ENCODE peak calls at places on chromosomes 4 and X, in ten cellular contexts. L is body of pancreas, O is suprapubic skin, Q is H1, W is A549, V is transverse colon, Y is IMR-90, G is heart left ventricle, U is ovary, R is NB4. S is an unnamed sample.
A peak's percentile ranks its signal among the peaks of the same experiment; 100 is the strongest.

GRCh38 chr4:155473420-155474095 is 96.8 kb upstream of the MAP9 start:
- DNase-seq in L (no peak), O (no peak), Q (no peak), W (no peak), V (no peak), Y (peak; percentile 30), G (no peak), U (no peak), R (no peak), S (no peak)

GRCh38 chr4:40856836-40857362 is 107.1 kb downstream of the NSUN7 start:
- DNase-seq in L (peak; percentile 52), O (no peak), Q (peak; percentile 90), W (peak; percentile 54), V (peak; percentile 38), Y (peak; percentile 38), G (peak; percentile 65), U (peak; percentile 72), R (peak; percentile 81), S (no peak)

GRCh38 chr4:107629318-107629717 is 90.7 kb downstream of the PAPSS1 start:
- DNase-seq in L (no peak), O (no peak), Q (no peak), W (no peak), V (no peak), Y (no peak), G (no peak), U (no peak), R (no peak), S (no peak)

GRCh38 chr4:7287918-7288280 is 95.6 kb downstream of the SORCS2 start:
- DNase-seq in L (no peak), O (no peak), Q (no peak), W (no peak), V (no peak), Y (no peak), G (no peak), U (no peak), R (no peak), S (no peak)

GRCh38 chrX:30888526-30889146 is 418 bp downstream of the TAB3 start:
- DNase-seq in L (no peak), O (no peak), Q (peak; percentile 42), W (no peak), V (peak; percentile 14), Y (no peak), G (no peak), U (peak; percentile 21), R (no peak), S (no peak)

GRCh38 chrX:45191820-45192409 is 8.8 kb downstream of the DIPK2B start:
- DNase-seq in L (no peak), O (no peak), Q (no peak), W (no peak), V (no peak), Y (no peak), G (peak; percentile 27), U (no peak), R (no peak), S (no peak)

GRCh38 chr4:24849662-24850280 is 54.4 kb downstream of the SOD3 start:
- DNase-seq in L (no peak), O (no peak), Q (no peak), W (no peak), V (no peak), Y (peak; percentile 26), G (no peak), U (no peak), R (no peak), S (no peak)

GRCh38 chrX:78619829-78620228 is 39.3 kb downstream of the RTL3 start:
- DNase-seq in L (no peak), O (no peak), Q (no peak), W (no peak), V (peak; percentile 41), Y (no peak), G (peak; percentile 42), U (no peak), R (no peak), S (no peak)

GRCh38 chrX:57821703-57822375 is 88.4 kb downstream of the ZXDA start:
- DNase-seq in L (peak; percentile 24), O (no peak), Q (no peak), W (peak; percentile 66), V (peak; percentile 8), Y (peak; percentile 55), G (peak; percentile 25), U (peak; percentile 42), R (peak; percentile 67), S (peak; percentile 7)

GRCh38 chrX:34332336-34332735 is 200.2 kb upstream of the FAM47A start:
- DNase-seq in L (no peak), O (no peak), Q (no peak), W (peak; percentile 3), V (no peak), Y (no peak), G (no peak), U (no peak), R (peak; percentile 8), S (no peak)

GRCh38 chrX:109856974-109857373 is 123.9 kb upstream of the ACSL4 start:
- DNase-seq in L (no peak), O (no peak), Q (no peak), W (peak; percentile 18), V (no peak), Y (peak; percentile 34), G (no peak), U (no peak), R (peak; percentile 49), S (no peak)

GRCh38 chrX:47563801-47564315 is 2.9 kb downstream of the ARAF start:
- DNase-seq in L (no peak), O (no peak), Q (no peak), W (no peak), V (no peak), Y (peak; percentile 76), G (no peak), U (no peak), R (peak; percentile 68), S (no peak)

GRCh38 chr4:52889778-52890400 is 27.8 kb downstream of the RASL11B start:
- DNase-seq in L (no peak), O (no peak), Q (no peak), W (no peak), V (no peak), Y (no peak), G (no peak), U (no peak), R (no peak), S (no peak)

GRCh38 chrX:103825881-103826280 is 6.2 kb downstream of the RAB9B start:
- DNase-seq in L (no peak), O (no peak), Q (no peak), W (no peak), V (no peak), Y (no peak), G (no peak), U (no peak), R (no peak), S (no peak)

GRCh38 chr4:156771171-156771837 is 200.3 kb downstream of the PDGFC start:
- DNase-seq in L (peak; percentile 15), O (no peak), Q (no peak), W (peak; percentile 48), V (no peak), Y (peak; percentile 69), G (no peak), U (no peak), R (no peak), S (no peak)

GRCh38 chrX:37785569-37785968 is 5.7 kb downstream of the CYBB start:
- DNase-seq in L (no peak), O (no peak), Q (no peak), W (no peak), V (no peak), Y (no peak), G (no peak), U (no peak), R (peak; percentile 87), S (no peak)

GRCh38 chr4:158845166-158846041 is 76.6 kb downstream of the FNIP2 start:
- DNase-seq in L (no peak), O (no peak), Q (no peak), W (no peak), V (no peak), Y (no peak), G (no peak), U (no peak), R (no peak), S (no peak)

GRCh38 chrX:154431321-154431720 is 2.8 kb downstream of the ATP6AP1 start:
- DNase-seq in L (no peak), O (no peak), Q (no peak), W (no peak), V (no peak), Y (no peak), G (peak; percentile 35), U (no peak), R (peak; percentile 83), S (no peak)

GRCh38 chr4:6200011-6200921 is at the start of gene JAKMIP1:
- DNase-seq in L (peak; percentile 87), O (no peak), Q (peak; percentile 98), W (peak; percentile 57), V (peak; percentile 82), Y (peak; percentile 46), G (peak; percentile 70), U (peak; percentile 58), R (no peak), S (no peak)
- TF ChIP-seq POLR2A in L (no peak), O (no peak), Q (no peak), W (no peak), V (no peak), Y (no peak), G (no peak), U (no peak), R (no peak), S (no peak)

GRCh38 chr4:57109847-57110634 is at the start of gene IGFBP7:
- DNase-seq in L (peak; percentile 34), O (no peak), Q (peak; percentile 59), W (no peak), V (peak; percentile 61), Y (no peak), G (peak; percentile 79), U (peak; percentile 66), R (peak; percentile 75), S (peak; percentile 40)
- TF ChIP-seq POLR2A in L (peak; percentile 50), O (no peak), Q (no peak), W (peak; percentile 79), V (peak; percentile 23), Y (peak; percentile 88), G (peak; percentile 93), U (peak; percentile 72), R (peak; percentile 6), S (peak; percentile 97)

DNA sequence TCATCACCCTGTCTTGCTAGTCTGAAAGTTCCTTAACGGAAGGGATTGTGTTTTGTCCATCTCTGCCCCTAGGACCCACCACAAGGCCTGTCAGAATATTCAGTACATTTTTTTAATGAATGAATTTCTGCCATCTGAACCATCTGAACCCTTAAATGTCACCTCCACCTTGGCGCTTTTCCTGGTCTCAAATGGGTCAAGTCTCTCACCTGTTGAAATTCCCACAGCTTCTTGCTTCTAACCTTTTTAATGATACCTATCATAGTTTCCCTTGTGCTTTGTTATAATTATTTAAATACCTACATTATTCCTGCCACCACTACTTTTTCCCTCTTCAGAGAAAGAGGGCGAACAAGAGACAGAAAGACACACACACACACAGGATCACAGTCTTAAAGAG is 48.0 kb downstream of the SHROOM4 start:
- DNase-seq in L (peak; percentile 8), O (no peak), Q (no peak), W (no peak), V (no peak), Y (no peak), G (no peak), U (no peak), R (no peak), S (no peak)
- TF ChIP-seq POLR2A in L (no peak), O (no peak), Q (no peak), W (no peak), V (no peak), Y (no peak), G (no peak), U (no peak), R (no peak), S (no peak)

DNA sequence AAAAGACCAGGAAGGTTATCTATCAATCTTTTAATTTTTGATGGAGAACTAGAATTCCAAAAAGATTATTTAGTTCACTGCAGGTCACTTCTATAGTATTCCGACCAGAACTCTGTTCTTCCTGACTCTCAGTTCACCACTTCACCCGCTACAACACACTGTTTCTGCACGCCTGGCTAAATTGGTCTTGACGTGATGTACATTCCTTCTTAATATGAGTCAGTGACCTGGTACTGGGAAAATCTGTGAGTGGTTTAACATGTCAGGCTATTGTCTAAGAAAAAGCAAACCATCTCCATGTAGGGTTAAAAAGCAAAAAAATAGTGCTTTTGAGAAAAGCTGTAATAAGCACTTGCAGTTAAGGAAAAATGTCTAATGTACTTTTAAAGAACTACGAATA is 120.4 kb downstream of the NDST3 start:
- DNase-seq in L (no peak), O (no peak), Q (no peak), W (no peak), V (no peak), Y (peak; percentile 63), G (no peak), U (no peak), R (no peak), S (no peak)
- TF ChIP-seq POLR2A in L (no peak), O (no peak), Q (no peak), W (no peak), V (no peak), Y (no peak), G (no peak), U (no peak), R (no peak), S (no peak)